ENCODE peak calls at places on chromosome 21, in eight cellular contexts. G is fibroblast of lung, K is A172, F is small intestine, E is Kasumi-1, Y is A549, P is HS-27A, C is nucleus accumbens. D is an unnamed sample.

GRCh38 chr21:46555678-46556077 is 49.2 kb downstream of the S100B start:
- DNase-seq in G (no peak), K (no peak), F (no peak), E (no peak), Y (no peak), P (no peak), C (no peak), D (no peak)

GRCh38 chr21:46517361-46517760 is 58.7 kb downstream of the DIP2A start:
- DNase-seq in G (no peak), K (no peak), F (no peak), E (no peak), Y (no peak), P (no peak), C (no peak), D (no peak)

GRCh38 chr21:45768741-45769049 is 125.2 kb downstream of the PCBP3 start:
- DNase-seq in G (no peak), K (no peak), F (no peak), E (no peak), Y (no peak), P (no peak), C (no peak), D (no peak)

GRCh38 chr21:38646213-38646837 is 148.0 kb upstream of the ERG start:
- DNase-seq in G (peak; percentile 17), K (peak; percentile 34), F (no peak), E (no peak), Y (no peak), P (no peak), C (no peak), D (no peak)

GRCh38 chr21:38126677-38127271 is 130.0 kb upstream of the KCNJ15 start:
- DNase-seq in G (peak; percentile 30), K (peak; percentile 68), F (peak; percentile 45), E (peak; percentile 57), Y (peak; percentile 68), P (no peak), C (no peak), D (peak; percentile 63)

GRCh38 chr21:35547946-35548774 is 499.1 kb upstream of the RUNX1 start:
- DNase-seq in G (no peak), K (no peak), F (peak; percentile 71), E (no peak), Y (no peak), P (no peak), C (no peak), D (no peak)

GRCh38 chr21:33948096-33948950 is 32.7 kb upstream of the ATP5PO start:
- DNase-seq in G (peak; percentile 31), K (peak; percentile 71), F (peak; percentile 69), E (peak; percentile 89), Y (peak; percentile 62), P (no peak), C (peak; percentile 59), D (peak; percentile 96)

GRCh38 chr21:44845418-44846200 is 27.7 kb upstream of the SUMO3 start:
- DNase-seq in G (peak; percentile 46), K (no peak), F (peak; percentile 33), E (peak; percentile 48), Y (peak; percentile 60), P (no peak), C (no peak), D (peak; percentile 86)

GRCh38 chr21:44444286-44444931 is 10.9 kb upstream of the LRRC3 start:
- DNase-seq in G (no peak), K (no peak), F (no peak), E (no peak), Y (no peak), P (no peak), C (no peak), D (peak; percentile 31)

GRCh38 chr21:16241500-16241963 is 511.8 kb downstream of the USP25 start:
- DNase-seq in G (no peak), K (no peak), F (no peak), E (peak; percentile 32), Y (peak; percentile 62), P (no peak), C (no peak), D (peak; percentile 72)

GRCh38 chr21:44657635-44658183 is at the start of gene KRTAP12-3:
- DNase-seq in G (no peak), K (no peak), F (peak; percentile 52), E (no peak), Y (no peak), P (no peak), C (no peak), D (no peak)

GRCh38 chr21:44785620-44786344 is 15.8 kb downstream of the UBE2G2 start:
- DNase-seq in G (peak; percentile 28), K (peak; percentile 24), F (no peak), E (no peak), Y (no peak), P (no peak), C (no peak), D (no peak)

GRCh38 chr21:44771896-44772525 is 29.6 kb downstream of the UBE2G2 start:
- DNase-seq in G (no peak), K (no peak), F (no peak), E (no peak), Y (no peak), P (no peak), C (no peak), D (no peak)

GRCh38 chr21:33855190-33855589 is 60.4 kb downstream of the ATP5PO start:
- DNase-seq in G (no peak), K (no peak), F (no peak), E (peak; percentile 18), Y (no peak), P (no peak), C (no peak), D (no peak)

GRCh38 chr21:17602874-17603273 is 9.8 kb downstream of the BTG3 start:
- DNase-seq in G (peak; percentile 82), K (peak; percentile 28), F (no peak), E (peak; percentile 9), Y (no peak), P (no peak), C (no peak), D (no peak)

GRCh38 chr21:45993210-45994085 is 11.9 kb downstream of the COL6A1 start:
- DNase-seq in G (no peak), K (no peak), F (no peak), E (no peak), Y (no peak), P (no peak), C (no peak), D (no peak)

GRCh38 chr21:26840206-26840605 is 5.0 kb downstream of the ADAMTS1 start:
- DNase-seq in G (peak; percentile 9), K (no peak), F (no peak), E (no peak), Y (no peak), P (no peak), C (no peak), D (no peak)

GRCh38 chr21:33539612-33540011 is 2.3 kb downstream of the GART start:
- DNase-seq in G (peak; percentile 51), K (no peak), F (no peak), E (no peak), Y (no peak), P (no peak), C (no peak), D (no peak)

GRCh38 chr21:22476214-22476613 is 1478.0 kb downstream of the NCAM2 start:
- DNase-seq in G (no peak), K (no peak), F (no peak), E (no peak), Y (no peak), P (no peak), C (no peak), D (no peak)

GRCh38 chr21:34843562-34843961 is 174.8 kb downstream of the CLIC6 start:
- DNase-seq in G (no peak), K (no peak), F (no peak), E (no peak), Y (no peak), P (no peak), C (no peak), D (no peak)

GRCh38 chr21:26736449-26736848 is 108.8 kb downstream of the ADAMTS1 start:
- DNase-seq in G (no peak), K (no peak), F (no peak), E (peak; percentile 15), Y (no peak), P (no peak), C (no peak), D (no peak)

GRCh38 chr21:27772816-27773215 is 805.9 kb upstream of the ADAMTS5 start:
- DNase-seq in G (no peak), K (no peak), F (no peak), E (no peak), Y (no peak), P (no peak), C (no peak), D (no peak)

GRCh38 chr21:35178812-35179211 is 129.7 kb upstream of the RUNX1 start:
- DNase-seq in G (peak; percentile 38), K (no peak), F (no peak), E (no peak), Y (no peak), P (peak; percentile 51), C (no peak), D (no peak)

GRCh38 chr21:46605759-46606426 is 1.0 kb upstream of the S100B start:
- DNase-seq in G (no peak), K (no peak), F (peak; percentile 40), E (peak; percentile 89), Y (no peak), P (no peak), C (no peak), D (peak; percentile 92)

GRCh38 chr21:44574457-44575306 is 1.2 kb downstream of the KRTAP10-4 start:
- DNase-seq in G (no peak), K (no peak), F (peak; percentile 83), E (no peak), Y (no peak), P (no peak), C (no peak), D (no peak)